ENCODE peak calls at places on chromosomes 3 and 15, in eight cellular contexts. One of them, this sample, is unnamed.

GRCh38 chr15:50884583-50884982 is 23.9 kb upstream of the AP4E1 start:
- DNase-seq in tibial artery: no peak
- DNase-seq in sigmoid colon: no peak
- DNase-seq in DND-41: no peak
- DNase-seq in fibroblast of lung: peak; percentile 64
- DNase-seq in SJSA1: peak; percentile 76
- DNase-seq in tibial nerve: no peak
- DNase-seq in body of pancreas: no peak
- DNase-seq in this sample: no peak

GRCh38 chr3:51934139-51934850 is 7.4 kb downstream of the RRP9 start:
- DNase-seq in tibial artery: no peak
- DNase-seq in sigmoid colon: peak; percentile 59
- DNase-seq in DND-41: no peak
- DNase-seq in fibroblast of lung: no peak
- DNase-seq in SJSA1: no peak
- DNase-seq in tibial nerve: no peak
- DNase-seq in body of pancreas: no peak
- DNase-seq in this sample: no peak

GRCh38 chr3:73508330-73508954 is 116.3 kb downstream of the PDZRN3 start:
- DNase-seq in tibial artery: peak; percentile 54
- DNase-seq in sigmoid colon: no peak
- DNase-seq in DND-41: peak; percentile 45
- DNase-seq in fibroblast of lung: peak; percentile 57
- DNase-seq in SJSA1: peak; percentile 26
- DNase-seq in tibial nerve: no peak
- DNase-seq in body of pancreas: peak; percentile 71
- DNase-seq in this sample: no peak

GRCh38 chr3:100777271-100777670 is 68.0 kb downstream of the TFG start:
- DNase-seq in tibial artery: no peak
- DNase-seq in sigmoid colon: no peak
- DNase-seq in DND-41: no peak
- DNase-seq in fibroblast of lung: peak; percentile 75
- DNase-seq in SJSA1: no peak
- DNase-seq in tibial nerve: no peak
- DNase-seq in body of pancreas: no peak
- DNase-seq in this sample: no peak

GRCh38 chr3:123066896-123067688 is at the start of gene PDIA5:
- DNase-seq in tibial artery: peak; percentile 92
- DNase-seq in sigmoid colon: peak; percentile 95
- DNase-seq in DND-41: peak; percentile 88
- DNase-seq in fibroblast of lung: peak; percentile 90
- DNase-seq in SJSA1: peak; percentile 67
- DNase-seq in tibial nerve: peak; percentile 82
- DNase-seq in body of pancreas: peak; percentile 92
- DNase-seq in this sample: peak; percentile 19

GRCh38 chr3:184096811-184097378 is at the start of gene HTR3E:
- DNase-seq in tibial artery: no peak
- DNase-seq in sigmoid colon: no peak
- DNase-seq in DND-41: no peak
- DNase-seq in fibroblast of lung: no peak
- DNase-seq in SJSA1: no peak
- DNase-seq in tibial nerve: no peak
- DNase-seq in body of pancreas: no peak
- DNase-seq in this sample: no peak

GRCh38 chr15:66803182-66803729 is 101.2 kb downstream of the SMAD6 start:
- DNase-seq in tibial artery: peak; percentile 82
- DNase-seq in sigmoid colon: peak; percentile 93
- DNase-seq in DND-41: no peak
- DNase-seq in fibroblast of lung: peak; percentile 99
- DNase-seq in SJSA1: peak; percentile 98
- DNase-seq in tibial nerve: peak; percentile 70
- DNase-seq in body of pancreas: peak; percentile 94
- DNase-seq in this sample: no peak

GRCh38 chr3:59264366-59264765 is 214.5 kb upstream of the CFAP20DC start:
- DNase-seq in tibial artery: no peak
- DNase-seq in sigmoid colon: no peak
- DNase-seq in DND-41: no peak
- DNase-seq in fibroblast of lung: no peak
- DNase-seq in SJSA1: no peak
- DNase-seq in tibial nerve: no peak
- DNase-seq in body of pancreas: no peak
- DNase-seq in this sample: no peak

GRCh38 chr3:158936530-158937113 is 134.8 kb downstream of the MFSD1 start:
- DNase-seq in tibial artery: no peak
- DNase-seq in sigmoid colon: no peak
- DNase-seq in DND-41: no peak
- DNase-seq in fibroblast of lung: no peak
- DNase-seq in SJSA1: no peak
- DNase-seq in tibial nerve: no peak
- DNase-seq in body of pancreas: no peak
- DNase-seq in this sample: no peak

GRCh38 chr3:29072626-29073025 is 208.2 kb upstream of the RBMS3 start:
- DNase-seq in tibial artery: no peak
- DNase-seq in sigmoid colon: no peak
- DNase-seq in DND-41: no peak
- DNase-seq in fibroblast of lung: peak; percentile 39
- DNase-seq in SJSA1: no peak
- DNase-seq in tibial nerve: no peak
- DNase-seq in body of pancreas: no peak
- DNase-seq in this sample: no peak

GRCh38 chr3:111846717-111847116 is 12.3 kb upstream of the PHLDB2 start:
- DNase-seq in tibial artery: no peak
- DNase-seq in sigmoid colon: no peak
- DNase-seq in DND-41: no peak
- DNase-seq in fibroblast of lung: peak; percentile 88
- DNase-seq in SJSA1: peak; percentile 62
- DNase-seq in tibial nerve: no peak
- DNase-seq in body of pancreas: no peak
- DNase-seq in this sample: no peak

GRCh38 chr3:3594986-3595385 is 204.2 kb upstream of the LRRN1 start:
- DNase-seq in tibial artery: no peak
- DNase-seq in sigmoid colon: no peak
- DNase-seq in DND-41: no peak
- DNase-seq in fibroblast of lung: no peak
- DNase-seq in SJSA1: no peak
- DNase-seq in tibial nerve: no peak
- DNase-seq in body of pancreas: no peak
- DNase-seq in this sample: no peak

GRCh38 chr3:40299721-40300335 is 9.7 kb upstream of the EIF1B start:
- DNase-seq in tibial artery: no peak
- DNase-seq in sigmoid colon: no peak
- DNase-seq in DND-41: no peak
- DNase-seq in fibroblast of lung: peak; percentile 76
- DNase-seq in SJSA1: peak; percentile 22
- DNase-seq in tibial nerve: no peak
- DNase-seq in body of pancreas: no peak
- DNase-seq in this sample: no peak

GRCh38 chr15:61500951-61501350 is 271.8 kb upstream of the RORA start:
- DNase-seq in tibial artery: no peak
- DNase-seq in sigmoid colon: no peak
- DNase-seq in DND-41: no peak
- DNase-seq in fibroblast of lung: no peak
- DNase-seq in SJSA1: no peak
- DNase-seq in tibial nerve: no peak
- DNase-seq in body of pancreas: no peak
- DNase-seq in this sample: no peak

GRCh38 chr15:64749167-64749566 is 26.2 kb downstream of the RBPMS2 start:
- DNase-seq in tibial artery: no peak
- DNase-seq in sigmoid colon: peak; percentile 94
- DNase-seq in DND-41: no peak
- DNase-seq in fibroblast of lung: peak; percentile 84
- DNase-seq in SJSA1: no peak
- DNase-seq in tibial nerve: no peak
- DNase-seq in body of pancreas: no peak
- DNase-seq in this sample: no peak

GRCh38 chr3:12513694-12514446 is 29.6 kb downstream of the TSEN2 start:
- DNase-seq in tibial artery: no peak
- DNase-seq in sigmoid colon: no peak
- DNase-seq in DND-41: no peak
- DNase-seq in fibroblast of lung: no peak
- DNase-seq in SJSA1: no peak
- DNase-seq in tibial nerve: no peak
- DNase-seq in body of pancreas: no peak
- DNase-seq in this sample: no peak

GRCh38 chr15:91849749-91850161 is 3.8 kb upstream of the SLCO3A1 start:
- DNase-seq in tibial artery: no peak
- DNase-seq in sigmoid colon: no peak
- DNase-seq in DND-41: peak; percentile 60
- DNase-seq in fibroblast of lung: peak; percentile 58
- DNase-seq in SJSA1: peak; percentile 4
- DNase-seq in tibial nerve: no peak
- DNase-seq in body of pancreas: no peak
- DNase-seq in this sample: peak; percentile 58

GRCh38 chr3:53103566-53104296 is 26.5 kb downstream of the RFT1 start:
- DNase-seq in tibial artery: no peak
- DNase-seq in sigmoid colon: no peak
- DNase-seq in DND-41: no peak
- DNase-seq in fibroblast of lung: no peak
- DNase-seq in SJSA1: no peak
- DNase-seq in tibial nerve: no peak
- DNase-seq in body of pancreas: no peak
- DNase-seq in this sample: no peak

GRCh38 chr15:39918688-39919385 is 1.2 kb downstream of the GPR176 start:
- DNase-seq in tibial artery: no peak
- DNase-seq in sigmoid colon: no peak
- DNase-seq in DND-41: no peak
- DNase-seq in fibroblast of lung: peak; percentile 93
- DNase-seq in SJSA1: peak; percentile 80
- DNase-seq in tibial nerve: no peak
- DNase-seq in body of pancreas: no peak
- DNase-seq in this sample: peak; percentile 3
- H3K4me3 ChIP-seq in tibial artery: peak overlapping the region; percentile 60
- H3K4me3 ChIP-seq in sigmoid colon: peak overlapping the region; percentile 79
- H3K4me3 ChIP-seq in DND-41: no peak overlapping the region
- H3K4me3 ChIP-seq in fibroblast of lung: peak overlapping the region; percentile 80
- H3K4me3 ChIP-seq in SJSA1: peak overlapping the region; percentile 76
- H3K4me3 ChIP-seq in tibial nerve: peak overlapping the region; percentile 76
- H3K4me3 ChIP-seq in body of pancreas: no peak overlapping the region
- H3K4me3 ChIP-seq in this sample: no peak overlapping the region

GRCh38 chr15:69044899-69045298 is 30.4 kb downstream of the NOX5 start:
- DNase-seq in tibial artery: no peak
- DNase-seq in sigmoid colon: no peak
- DNase-seq in DND-41: no peak
- DNase-seq in fibroblast of lung: peak; percentile 74
- DNase-seq in SJSA1: no peak
- DNase-seq in tibial nerve: no peak
- DNase-seq in body of pancreas: no peak
- DNase-seq in this sample: no peak
- H3K27ac ChIP-seq in tibial artery: no peak overlapping the region
- H3K27ac ChIP-seq in sigmoid colon: no peak overlapping the region
- H3K27ac ChIP-seq in DND-41: no peak overlapping the region
- H3K27ac ChIP-seq in fibroblast of lung: no peak overlapping the region
- H3K27ac ChIP-seq in SJSA1: no peak overlapping the region
- H3K27ac ChIP-seq in tibial nerve: no peak overlapping the region
- H3K27ac ChIP-seq in body of pancreas: no peak overlapping the region
- H3K27ac ChIP-seq in this sample: no peak overlapping the region

DNA sequence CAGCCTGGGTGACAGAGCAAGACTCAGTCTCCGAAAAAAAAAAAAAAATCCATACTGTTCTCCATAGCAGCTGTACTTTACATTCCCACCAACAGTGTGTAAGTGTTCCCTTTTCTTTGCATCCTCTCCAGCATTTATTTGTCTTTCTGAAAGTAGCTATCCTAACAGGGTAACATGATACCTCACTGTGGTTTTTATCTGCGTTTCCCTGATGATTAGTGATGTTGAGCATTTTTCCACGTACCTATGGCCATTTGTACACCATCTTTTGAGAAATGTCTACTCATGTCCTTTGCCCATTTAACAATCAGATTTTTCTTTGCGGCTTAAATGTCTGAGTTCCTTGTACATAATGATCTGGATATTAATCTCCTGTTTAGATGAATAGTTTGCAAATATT is 119.3 kb downstream of the RFX7 start:
- DNase-seq in tibial artery: no peak
- DNase-seq in sigmoid colon: no peak
- DNase-seq in DND-41: no peak
- DNase-seq in fibroblast of lung: peak; percentile 19
- DNase-seq in SJSA1: no peak
- DNase-seq in tibial nerve: no peak
- DNase-seq in body of pancreas: no peak
- DNase-seq in this sample: no peak
- H3K9me3 ChIP-seq in tibial artery: peaks cover 11% of the 10 kb centered on the region
- H3K9me3 ChIP-seq in sigmoid colon: no peaks in the 10 kb centered on the region
- H3K9me3 ChIP-seq in DND-41: peaks cover 29% of the 10 kb centered on the region
- H3K9me3 ChIP-seq in fibroblast of lung: peaks cover 2% of the 10 kb centered on the region
- H3K9me3 ChIP-seq in SJSA1: peaks cover 3% of the 10 kb centered on the region
- H3K9me3 ChIP-seq in tibial nerve: no peaks in the 10 kb centered on the region
- H3K9me3 ChIP-seq in body of pancreas: peaks cover 3% of the 10 kb centered on the region
- H3K9me3 ChIP-seq in this sample: peaks cover 5% of the 10 kb centered on the region

GRCh38 chr15:74957301-74958035 is 896 bp upstream of the RPP25 start:
- DNase-seq in tibial artery: peak; percentile 58
- DNase-seq in sigmoid colon: peak; percentile 79
- DNase-seq in DND-41: no peak
- DNase-seq in fibroblast of lung: no peak
- DNase-seq in SJSA1: peak; percentile 35
- DNase-seq in tibial nerve: no peak
- DNase-seq in body of pancreas: no peak
- DNase-seq in this sample: no peak

GRCh38 chr15:74959643-74959939 is 3.0 kb upstream of the RPP25 start:
- DNase-seq in tibial artery: no peak
- DNase-seq in sigmoid colon: no peak
- DNase-seq in DND-41: no peak
- DNase-seq in fibroblast of lung: no peak
- DNase-seq in SJSA1: no peak
- DNase-seq in tibial nerve: no peak
- DNase-seq in body of pancreas: no peak
- DNase-seq in this sample: no peak

GRCh38 chr15:74958320-74958907 is 1.8 kb upstream of the RPP25 start:
- DNase-seq in tibial artery: peak; percentile 75
- DNase-seq in sigmoid colon: peak; percentile 78
- DNase-seq in DND-41: no peak
- DNase-seq in fibroblast of lung: no peak
- DNase-seq in SJSA1: peak; percentile 47
- DNase-seq in tibial nerve: no peak
- DNase-seq in body of pancreas: peak; percentile 86
- DNase-seq in this sample: no peak

GRCh38 chr15:74960286-74960685 is 3.7 kb upstream of the RPP25 start:
- DNase-seq in tibial artery: no peak
- DNase-seq in sigmoid colon: no peak
- DNase-seq in DND-41: no peak
- DNase-seq in fibroblast of lung: no peak
- DNase-seq in SJSA1: no peak
- DNase-seq in tibial nerve: no peak
- DNase-seq in body of pancreas: peak; percentile 38
- DNase-seq in this sample: no peak

DNA sequence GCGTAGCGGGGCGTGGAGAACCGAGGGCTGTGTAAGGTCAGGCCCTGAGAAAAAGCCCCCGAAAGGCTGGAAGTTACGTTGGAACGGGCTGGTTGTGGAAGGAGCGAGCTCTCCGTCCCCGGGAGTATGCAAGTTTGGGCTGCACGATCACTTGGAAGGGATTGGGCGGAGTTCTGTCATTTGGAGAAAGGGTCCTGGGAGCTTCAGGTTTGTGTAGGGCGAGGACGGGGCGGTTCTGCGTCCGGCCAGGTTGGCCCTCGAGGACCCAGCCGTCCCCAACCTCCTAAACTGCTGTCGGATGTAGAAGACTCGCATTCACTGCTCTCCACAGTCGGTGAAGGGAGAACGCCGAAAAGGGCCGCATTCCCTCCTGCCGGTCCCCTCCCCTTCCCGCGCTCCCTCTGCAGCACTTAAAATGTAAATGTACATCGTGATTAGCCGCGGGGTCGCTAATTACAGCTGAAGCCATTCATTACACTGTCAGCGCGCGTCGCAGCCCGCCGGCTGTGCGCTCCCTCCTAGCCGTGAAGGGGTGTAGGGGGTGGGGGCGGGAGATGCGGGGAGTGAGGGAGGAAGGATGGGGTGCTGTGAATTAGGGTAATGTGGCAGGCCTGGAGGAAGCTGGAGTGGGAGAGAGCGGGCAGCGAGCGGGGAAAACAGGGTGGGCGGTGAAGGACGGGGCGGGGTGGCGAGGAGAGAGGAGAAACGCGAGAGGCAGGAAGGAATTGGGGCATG is 2.5 kb upstream of the RPP25 start:
- DNase-seq in tibial artery: no peak
- DNase-seq in sigmoid colon: no peak
- DNase-seq in DND-41: no peak
- DNase-seq in fibroblast of lung: no peak
- DNase-seq in SJSA1: no peak
- DNase-seq in tibial nerve: no peak
- DNase-seq in body of pancreas: no peak
- DNase-seq in this sample: no peak
- H3K4me3 ChIP-seq in tibial artery: peak overlapping the region; percentile 83
- H3K4me3 ChIP-seq in sigmoid colon: peak overlapping the region; percentile 59
- H3K4me3 ChIP-seq in DND-41: no peak overlapping the region
- H3K4me3 ChIP-seq in fibroblast of lung: peak overlapping the region; percentile 26
- H3K4me3 ChIP-seq in SJSA1: peak overlapping the region; percentile 43
- H3K4me3 ChIP-seq in tibial nerve: peak overlapping the region; percentile 79
- H3K4me3 ChIP-seq in body of pancreas: peak overlapping the region; percentile 30
- H3K4me3 ChIP-seq in this sample: no peak overlapping the region